ENCODE peak calls at places on chromosomes 4 and X, in four cellular contexts. T is glutamatergic neuron, X is breast epithelium, S is dorsolateral prefrontal cortex. K is an unnamed sample.

GRCh38 chrX:10126044-10126443 is 30.7 kb upstream of the CLCN4 start:
- DNase-seq in X (no peak), T (no peak), S (no peak), K (no peak)

GRCh38 chr4:107906458-107907100 is 24.8 kb upstream of the CYP2U1 start:
- DNase-seq in S (no peak), X (no peak), T (no peak), K (no peak)

GRCh38 chr4:88606832-88607231 is 14.6 kb downstream of the HERC3 start:
- DNase-seq in T (no peak), X (no peak), S (no peak), K (no peak)

GRCh38 chrX:47217121-47217851 is 1.2 kb upstream of the CDK16 start:
- DNase-seq in T (no peak), S (peak), X (peak), K (peak)

GRCh38 chr4:152266831-152267480 is 268.9 kb downstream of the FBXW7 start:
- DNase-seq in X (no peak), S (no peak), T (no peak), K (no peak)

GRCh38 chr4:55758081-55758480 is 61.5 kb upstream of the EXOC1L start:
- DNase-seq in T (no peak), S (no peak), X (no peak), K (no peak)

GRCh38 chrX:47540754-47541538 is 20.1 kb upstream of the ARAF start:
- DNase-seq in X (peak), T (peak), S (peak), K (peak)

GRCh38 chr4:15238720-15239119 is 189.1 kb upstream of the C1QTNF7 start:
- DNase-seq in T (peak), X (no peak), S (no peak), K (peak)

GRCh38 chr4:3434891-3435683 is 6.7 kb upstream of the HGFAC start:
- DNase-seq in T (peak), X (no peak), S (no peak), K (no peak)

GRCh38 chr4:163554870-163555465 is 60.5 kb downstream of the TMA16 start:
- DNase-seq in S (no peak), X (no peak), T (no peak), K (no peak)

GRCh38 chrX:40531056-40531826 is 49.5 kb upstream of the ATP6AP2 start:
- DNase-seq in S (no peak), T (no peak), X (no peak), K (no peak)

GRCh38 chr4:26124753-26125236 is 196.0 kb upstream of the RBPJ start:
- DNase-seq in T (no peak), X (no peak), S (no peak), K (no peak)

GRCh38 chr4:98961770-98962169 is 32.8 kb upstream of the EIF4E start:
- DNase-seq in S (no peak), T (no peak), X (no peak), K (no peak)

GRCh38 chr4:71814433-71814832 is 30.6 kb upstream of the GC start:
- DNase-seq in T (no peak), X (no peak), S (no peak), K (no peak)

GRCh38 chr4:115054836-115055235 is 58.6 kb downstream of the NDST4 start:
- DNase-seq in S (no peak), X (no peak), T (no peak), K (no peak)

GRCh38 chr4:41624765-41625164 is 86.8 kb downstream of the LIMCH1 start:
- DNase-seq in X (no peak), S (no peak), T (no peak), K (no peak)

GRCh38 chr4:78661086-78661690 is 109.6 kb downstream of the ANXA3 start:
- DNase-seq in S (no peak), X (no peak), T (no peak), K (no peak)

GRCh38 chr4:42348692-42349091 is 48.6 kb upstream of the SHISA3 start:
- DNase-seq in T (no peak), X (no peak), S (no peak), K (no peak)

GRCh38 chr4:6095023-6095817 is 77.0 kb upstream of the C4orf50 start:
- DNase-seq in X (no peak), S (no peak), T (no peak), K (no peak)

GRCh38 chr4:10020871-10021676 is at the start of gene SLC2A9:
- DNase-seq in S (no peak), T (no peak), X (peak), K (no peak)
- TF ChIP-seq CTCF in S (no peak), T (no peak), X (no peak), K (no peak)

GRCh38 chr4:20682853-20683252 is 17.4 kb upstream of the PACRGL start:
- DNase-seq in X (no peak), T (no peak), S (no peak), K (no peak)

GRCh38 chr4:20687894-20688293 is 12.4 kb upstream of the PACRGL start:
- DNase-seq in S (no peak), X (no peak), T (no peak), K (no peak)

GRCh38 chr4:20679946-20680345 is 20.3 kb upstream of the PACRGL start:
- DNase-seq in X (no peak), S (no peak), T (no peak), K (no peak)

GRCh38 chr4:20681263-20681662 is 19.0 kb upstream of the PACRGL start:
- DNase-seq in T (no peak), X (no peak), S (no peak), K (no peak)

DNA sequence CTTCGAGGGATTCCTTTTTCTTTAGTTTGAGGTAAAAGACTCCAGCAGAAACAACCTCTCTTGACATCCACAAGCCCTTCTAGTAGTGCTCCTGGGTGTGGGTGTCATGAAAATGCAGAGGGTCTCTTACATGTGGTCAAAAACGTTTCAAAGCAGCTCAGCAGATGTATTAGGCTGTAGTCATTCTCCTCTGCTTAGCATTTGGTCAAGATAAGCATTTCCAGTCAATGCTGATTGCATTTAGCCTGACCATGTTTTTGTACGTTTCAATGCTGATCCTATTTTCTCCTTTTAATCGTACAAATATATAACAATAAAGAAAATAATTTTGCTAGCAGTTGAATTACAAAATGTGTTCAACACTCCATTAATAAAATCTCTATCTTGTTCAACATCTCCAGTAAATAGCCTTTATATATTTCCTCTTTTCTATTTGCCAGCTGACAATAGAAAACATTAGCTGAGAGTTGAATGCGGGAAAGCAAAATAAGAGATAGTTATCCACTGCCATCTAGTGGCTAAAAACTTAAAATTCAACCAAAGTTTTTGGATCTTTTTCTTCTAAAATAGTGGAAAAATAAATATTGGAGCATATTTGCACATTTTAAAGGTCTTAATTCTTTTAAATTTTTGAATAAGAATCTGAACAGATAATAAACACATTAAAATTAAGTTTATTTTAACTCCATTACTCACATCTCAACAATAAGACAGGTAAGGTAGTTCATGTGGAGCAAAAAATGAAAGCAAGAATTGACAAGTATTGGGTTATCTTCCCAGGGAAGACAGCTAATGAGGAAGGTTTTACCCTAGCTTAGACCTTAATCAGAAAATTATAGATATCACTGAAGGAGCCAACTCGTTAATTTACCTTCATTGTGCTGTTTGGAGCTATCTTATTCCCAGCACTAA is 15.2 kb upstream of the PACRGL start:
- DNase-seq in S (no peak), T (no peak), X (no peak), K (no peak)
- TF ChIP-seq CTCF in S (peak), T (peak), X (peak), K (peak)

GRCh38 chr4:175127314-175127713 is 209.2 kb downstream of the ADAM29 start:
- DNase-seq in S (no peak), T (no peak), X (no peak), K (no peak)

DNA sequence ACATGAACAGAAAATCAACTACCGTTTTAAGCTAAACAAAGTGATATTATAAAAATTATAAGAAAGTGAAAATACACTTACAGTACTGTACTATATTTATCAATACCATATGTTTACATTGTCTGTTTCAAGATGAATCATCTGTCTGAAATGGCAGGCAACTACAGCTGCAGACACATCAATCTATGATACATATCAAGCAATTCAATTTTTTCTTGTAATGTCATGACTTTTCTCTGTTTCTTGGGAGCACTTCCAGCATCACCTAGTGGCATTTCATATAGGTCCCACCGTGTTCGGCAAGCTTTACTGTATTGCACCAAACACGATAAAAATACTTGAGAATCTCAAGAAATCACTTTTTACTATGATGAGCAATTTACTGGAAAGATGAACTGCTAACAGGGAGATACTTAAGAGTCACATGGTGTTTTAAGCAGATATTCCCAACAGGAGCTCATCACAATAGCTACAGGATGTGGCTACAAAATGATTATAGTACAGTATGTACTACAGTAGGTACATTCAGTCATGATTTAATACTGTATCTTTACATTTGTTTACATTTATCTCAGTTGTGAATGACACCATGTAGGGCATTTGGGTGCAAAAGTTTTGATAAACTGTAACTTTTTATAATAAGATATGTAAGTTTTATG is 207.4 kb downstream of the ADAM29 start:
- DNase-seq in T (no peak), S (no peak), X (no peak), K (no peak)
- TF ChIP-seq CTCF in T (no peak), S (no peak), X (no peak), K (no peak)

DNA sequence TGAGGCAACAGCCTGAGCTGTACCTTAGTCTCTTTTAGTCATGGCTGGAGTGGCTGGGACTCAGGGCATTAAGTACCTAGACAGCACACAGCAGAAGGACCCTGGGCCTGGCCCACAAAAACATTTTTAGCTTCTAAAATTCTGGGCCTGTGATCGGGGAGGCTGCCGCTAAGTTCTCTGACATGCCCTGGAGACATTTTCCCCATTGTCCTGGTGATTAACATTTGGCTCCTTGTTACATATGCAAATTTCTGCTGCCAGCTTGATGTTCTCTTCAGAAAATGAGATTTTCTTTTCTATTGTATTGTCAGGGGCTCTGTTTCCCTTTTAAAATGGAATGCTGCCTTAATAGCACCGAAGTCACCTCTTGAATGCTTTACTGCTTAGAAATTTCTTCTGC is 952.4 kb downstream of the TRAM1L1 start:
- DNase-seq in X (no peak), S (no peak), T (no peak), K (no peak)
- TF ChIP-seq CTCF in X (no peak), S (no peak), T (no peak), K (no peak)

GRCh38 chr4:175560628-175561027 is 251.4 kb downstream of the GPM6A start:
- DNase-seq in X (no peak), S (no peak), T (no peak), K (no peak)
- TF ChIP-seq CTCF in X (no peak), S (peak), T (no peak), K (peak)

DNA sequence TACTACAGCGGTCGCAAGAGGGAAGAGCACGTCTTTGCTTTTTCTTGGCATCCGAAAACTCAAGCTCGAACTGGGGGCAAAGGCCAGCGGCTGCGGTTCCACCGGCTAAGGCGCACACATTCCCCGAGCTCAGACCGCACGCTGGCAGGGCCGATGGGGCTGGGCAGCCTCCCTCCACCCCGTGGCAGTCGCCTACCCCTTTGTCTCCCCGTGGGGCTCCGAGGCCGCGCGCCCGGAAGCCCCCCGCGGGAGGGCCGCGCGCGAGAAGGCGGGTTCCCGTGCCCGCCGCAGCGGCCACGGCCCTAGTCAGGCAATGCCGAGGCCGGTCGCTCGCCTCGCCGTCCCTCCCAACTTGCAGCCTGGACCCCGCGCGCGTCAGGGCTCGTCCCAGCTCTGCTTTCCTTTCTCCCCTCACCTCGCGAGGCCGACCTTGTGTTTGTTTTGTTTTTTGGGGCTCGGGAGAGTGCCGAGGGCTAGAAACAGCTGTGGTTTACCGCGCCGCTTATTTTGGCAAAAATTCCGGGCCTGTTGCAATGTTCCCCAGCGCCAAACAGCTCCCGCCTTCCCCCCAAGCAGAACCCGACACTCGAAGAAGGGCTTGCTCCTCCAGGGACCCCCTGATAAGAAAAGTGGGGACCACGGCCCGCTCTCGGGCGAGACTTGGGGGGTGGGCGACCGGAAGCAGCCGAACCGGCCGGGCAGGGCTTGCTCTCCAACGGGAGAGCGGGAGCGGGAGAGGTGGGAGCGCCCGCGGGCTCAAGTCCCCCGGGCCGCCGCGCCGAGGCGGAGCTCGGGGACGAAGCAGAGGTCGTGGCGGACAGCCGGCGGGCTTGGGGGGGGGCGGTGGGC is 553 bp upstream of the N4BP2 start:
- DNase-seq in T (peak), S (peak), X (peak), K (peak)
- TF ChIP-seq CTCF in T (no peak), S (no peak), X (no peak), K (no peak)

DNA sequence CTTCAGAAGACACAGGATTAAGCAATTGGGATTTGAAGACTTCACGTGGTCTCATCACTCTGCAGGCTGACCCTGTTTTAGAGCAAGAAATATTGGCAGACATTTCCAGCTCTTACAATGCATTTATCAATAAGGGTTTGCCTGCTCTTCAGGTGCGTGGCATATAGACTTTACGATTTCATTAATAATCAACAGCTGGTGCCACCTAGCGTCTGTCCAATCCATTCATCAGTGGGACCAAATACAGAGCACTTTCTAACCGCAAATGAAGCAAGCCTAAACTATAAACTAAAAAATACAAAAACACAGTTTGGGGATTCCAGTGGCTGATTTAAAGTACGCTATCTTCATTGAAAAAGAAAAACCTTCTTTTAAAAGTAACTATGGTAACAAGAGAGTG is 125.4 kb upstream of the DMD start:
- DNase-seq in S (no peak), T (no peak), X (peak), K (peak)
- TF ChIP-seq CTCF in S (peak), T (no peak), X (peak), K (peak)

GRCh38 chrX:68018248-68019203 is 414.8 kb downstream of the OPHN1 start:
- DNase-seq in T (peak), S (no peak), X (no peak), K (peak)
- TF ChIP-seq CTCF in T (peak), S (no peak), X (no peak), K (peak)